ENCODE peak calls at places on chromosomes 1 and 21, in ten cellular contexts. Y, S, Q, K, P, C, H, J, G and N are unnamed samples.

GRCh38 chr1:109907190-109907774 is 3.4 kb upstream of the CSF1 start:
- DNase-seq in Y (no peak), S (no peak), Q (no peak), K (no peak), P (no peak), C (no peak), H (no peak), J (no peak), G (no peak), N (no peak)

GRCh38 chr1:202683029-202683428 is 27.2 kb downstream of the SYT2 start:
- DNase-seq in Y (no peak), S (no peak), Q (no peak), K (no peak), P (no peak), C (no peak), H (no peak), J (no peak), G (no peak), N (no peak)

GRCh38 chr1:75632350-75632949 is 21.5 kb upstream of the SLC44A5 start:
- DNase-seq in Y (peak; percentile 40), S (peak; percentile 52), Q (peak; percentile 65), K (peak; percentile 31), P (no peak), C (no peak), H (peak; percentile 58), J (peak; percentile 75), G (peak; percentile 57), N (no peak)

GRCh38 chr1:70486676-70487470 is 75.8 kb downstream of the CTH start:
- DNase-seq in Y (peak; percentile 70), S (peak; percentile 77), Q (peak; percentile 73), K (no peak), P (no peak), C (no peak), H (peak; percentile 91), J (peak; percentile 83), G (peak; percentile 81), N (no peak)

GRCh38 chr1:87804128-87804527 is 475.4 kb downstream of the LMO4 start:
- DNase-seq in Y (no peak), S (no peak), Q (no peak), K (no peak), P (no peak), C (no peak), H (no peak), J (no peak), G (no peak), N (no peak)

GRCh38 chr1:236144446-236145150 is 2.3 kb downstream of the GPR137B start:
- DNase-seq in Y (no peak), S (peak; percentile 27), Q (no peak), K (no peak), P (no peak), C (no peak), H (no peak), J (no peak), G (no peak), N (no peak)

GRCh38 chr1:18469514-18469913 is 11.2 kb upstream of the KLHDC7A start:
- DNase-seq in Y (no peak), S (no peak), Q (no peak), K (no peak), P (no peak), C (no peak), H (no peak), J (no peak), G (no peak), N (no peak)

GRCh38 chr1:216186131-216186530 is 237.1 kb downstream of the USH2A start:
- DNase-seq in Y (no peak), S (no peak), Q (no peak), K (peak; percentile 5), P (no peak), C (no peak), H (no peak), J (no peak), G (no peak), N (no peak)

GRCh38 chr1:71128060-71128459 is 47.2 kb upstream of the ZRANB2 start:
- DNase-seq in Y (no peak), S (no peak), Q (no peak), K (no peak), P (no peak), C (no peak), H (no peak), J (no peak), G (no peak), N (no peak)

GRCh38 chr21:40841524-40842196 is 5.3 kb downstream of the DSCAM start:
- DNase-seq in Y (peak; percentile 54), S (peak; percentile 79), Q (no peak), K (peak; percentile 44), P (peak; percentile 80), C (no peak), H (peak; percentile 30), J (peak; percentile 72), G (no peak), N (no peak)

GRCh38 chr1:111199881-111200801 is at the start of gene DENND2D:
- DNase-seq in Y (no peak), S (no peak), Q (no peak), K (no peak), P (peak; percentile 81), C (peak; percentile 74), H (no peak), J (no peak), G (no peak), N (peak; percentile 53)

GRCh38 chr1:201085902-201086735 is 26.1 kb downstream of the CACNA1S start:
- DNase-seq in Y (peak; percentile 48), S (peak; percentile 55), Q (peak; percentile 48), K (peak; percentile 29), P (peak; percentile 84), C (no peak), H (peak; percentile 25), J (peak; percentile 57), G (peak; percentile 62), N (peak; percentile 17)

GRCh38 chr1:2130871-2131289 is 63.7 kb downstream of the FAAP20 start:
- DNase-seq in Y (no peak), S (no peak), Q (no peak), K (no peak), P (peak; percentile 85), C (peak; percentile 64), H (no peak), J (no peak), G (no peak), N (no peak)

GRCh38 chr1:86993269-86993985 is 79.0 kb downstream of the HS2ST1 start:
- DNase-seq in Y (peak; percentile 52), S (no peak), Q (no peak), K (no peak), P (no peak), C (no peak), H (no peak), J (no peak), G (no peak), N (no peak)

GRCh38 chr1:223479718-223480425 is 86.7 kb downstream of the CCDC185 start:
- DNase-seq in Y (no peak), S (peak; percentile 26), Q (no peak), K (no peak), P (no peak), C (no peak), H (no peak), J (no peak), G (no peak), N (no peak)

GRCh38 chr1:159941139-159941866 is 4.1 kb downstream of the IGSF9 start:
- DNase-seq in Y (no peak), S (no peak), Q (no peak), K (peak; percentile 56), P (peak; percentile 49), C (no peak), H (no peak), J (no peak), G (no peak), N (no peak)
- H3K4me3 ChIP-seq in Y (no peak overlapping the region), S (peak overlapping the region; percentile 18), Q (no peak overlapping the region), K (no peak overlapping the region), P (no peak overlapping the region), C (no peak overlapping the region), H (no peak overlapping the region), J (no peak overlapping the region), G (no peak overlapping the region), N (no peak overlapping the region)

GRCh38 chr1:50779811-50780210 is 180.3 kb downstream of the FAF1 start:
- DNase-seq in Y (no peak), S (no peak), Q (no peak), K (no peak), P (no peak), C (no peak), H (no peak), J (no peak), G (no peak), N (no peak)

GRCh38 chr1:50780797-50781196 is 179.3 kb downstream of the FAF1 start:
- DNase-seq in Y (no peak), S (no peak), Q (no peak), K (no peak), P (no peak), C (no peak), H (no peak), J (no peak), G (no peak), N (no peak)

GRCh38 chr1:50787266-50787665 is 172.8 kb downstream of the FAF1 start:
- DNase-seq in Y (no peak), S (no peak), Q (no peak), K (no peak), P (no peak), C (no peak), H (no peak), J (no peak), G (no peak), N (no peak)

GRCh38 chr1:50783286-50783685 is 176.8 kb downstream of the FAF1 start:
- DNase-seq in Y (no peak), S (no peak), Q (no peak), K (no peak), P (no peak), C (no peak), H (peak; percentile 16), J (no peak), G (no peak), N (no peak)
- H3K4me3 ChIP-seq in Y (no peak overlapping the region), S (no peak overlapping the region), Q (no peak overlapping the region), K (no peak overlapping the region), P (no peak overlapping the region), C (no peak overlapping the region), H (no peak overlapping the region), J (peak overlapping the region; percentile 81), G (no peak overlapping the region), N (no peak overlapping the region)

DNA sequence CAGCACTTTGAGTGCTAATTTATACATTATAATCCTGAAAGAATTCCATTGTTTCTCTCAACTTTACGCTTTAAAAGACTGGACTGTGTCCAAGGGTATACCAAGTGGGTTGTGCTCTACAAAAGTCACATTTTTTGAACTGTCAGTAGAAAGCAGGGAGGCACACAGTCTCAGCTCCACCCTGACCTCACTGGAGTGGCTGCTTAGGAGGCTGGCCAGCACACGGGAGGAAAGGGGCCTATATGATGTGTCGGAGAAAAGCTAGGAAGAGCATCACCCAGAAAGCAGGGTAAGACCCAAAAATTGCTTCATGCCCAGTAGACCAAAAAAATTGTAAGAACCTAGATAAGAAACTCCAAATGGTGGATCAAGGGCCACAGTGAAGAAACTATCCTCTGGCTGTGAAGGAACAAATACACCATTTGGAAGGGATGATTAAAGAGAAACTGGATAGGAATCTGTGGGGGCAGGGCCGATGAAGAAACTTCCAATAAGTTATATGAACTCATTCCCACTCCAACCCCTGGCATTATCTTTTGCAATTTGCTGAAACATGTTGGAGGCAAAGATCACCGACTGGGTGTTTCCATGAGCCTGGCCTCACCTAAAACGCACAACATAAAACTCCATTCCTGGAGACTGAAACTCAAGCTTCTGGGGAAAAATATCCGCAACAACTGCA is 1.9 kb downstream of the S100A10 start:
- DNase-seq in Y (no peak), S (no peak), Q (no peak), K (no peak), P (no peak), C (no peak), H (no peak), J (peak; percentile 40), G (no peak), N (no peak)
- H3K4me3 ChIP-seq in Y (peak overlapping the region; percentile 99), S (peak overlapping the region; percentile 97), Q (peak overlapping the region; percentile 90), K (no peak overlapping the region), P (peak overlapping the region; percentile 77), C (peak overlapping the region; percentile 83), H (peak overlapping the region; percentile 97), J (peak overlapping the region; percentile 97), G (no peak overlapping the region), N (peak overlapping the region; percentile 88)

GRCh38 chr1:156498447-156499193 is 2.0 kb downstream of the MEF2D start:
- DNase-seq in Y (no peak), S (peak; percentile 11), Q (peak; percentile 61), K (no peak), P (peak; percentile 66), C (peak; percentile 85), H (peak; percentile 61), J (peak; percentile 61), G (peak; percentile 57), N (no peak)
- H3K4me3 ChIP-seq in Y (peak overlapping the region; percentile 96), S (peak overlapping the region; percentile 85), Q (peak overlapping the region; percentile 99), K (peak overlapping the region; percentile 51), P (peak overlapping the region; percentile 94), C (peak overlapping the region; percentile 99), H (peak overlapping the region; percentile 100), J (peak overlapping the region; percentile 93), G (peak overlapping the region; percentile 95), N (peak overlapping the region; percentile 85)